ENCODE peak calls at places on chromosome 16, in ten cellular contexts. O is Peyer's patch; G is left ventricle myocardium inferior; L is A549; I is NCI-H82; Q is stimulated activated CD8-positive, alpha-beta memory T cell treated with anti-CD3 and anti-CD28 coated beads, Interleukin-12 subunit alpha, Interleukin-12 subunit beta, amount 100 ng/mL, for 1 hour; A is AG04450; F is stimulated activated CD4-positive, alpha-beta T cell treated with anti-CD3 and anti-CD28 coated beads, Interleukin-1b, Interleukin-23, amount 100 ng/mL, for 1 hour; D is midbrain; V is CD8-positive, alpha-beta memory T cell. Y is an unnamed sample.

GRCh38 chr16:2095315-2095853 is 40.3 kb downstream of the PKD1 start:
- DNase-seq in L (no peak), F (no peak), V (no peak), D (no peak), I (no peak), O (no peak), G (no peak), A (no peak), Q (no peak), Y (no peak)

GRCh38 chr16:49012961-49013726 is 268.5 kb downstream of the CBLN1 start:
- DNase-seq in A (no peak), G (peak; percentile 67), D (no peak), Q (no peak), V (no peak), L (no peak), O (no peak), I (peak; percentile 60), F (no peak), Y (no peak)

GRCh38 chr16:81928975-81929374 is 82.3 kb downstream of the SDR42E1 start:
- DNase-seq in V (no peak), D (no peak), O (no peak), L (no peak), F (no peak), I (no peak), Q (no peak), A (no peak), G (no peak), Y (no peak)

GRCh38 chr16:4322121-4323035 is 6.5 kb downstream of the GLIS2 start:
- DNase-seq in Q (no peak), A (no peak), V (no peak), I (no peak), G (no peak), O (no peak), D (no peak), L (no peak), F (no peak), Y (no peak)

GRCh38 chr16:55480228-55480655 is 1.2 kb downstream of the MMP2 start:
- DNase-seq in F (no peak), O (peak; percentile 82), I (no peak), G (peak; percentile 90), V (no peak), Q (no peak), A (peak; percentile 84), L (no peak), D (peak; percentile 16), Y (no peak)

GRCh38 chr16:56332464-56333079 is 92.8 kb downstream of the AMFR start:
- DNase-seq in A (no peak), F (no peak), O (peak; percentile 64), G (peak; percentile 60), L (peak; percentile 79), I (no peak), V (no peak), D (peak; percentile 48), Q (no peak), Y (no peak)

GRCh38 chr16:79589495-79590134 is 10.9 kb downstream of the MAF start:
- DNase-seq in Q (no peak), D (no peak), G (peak; percentile 22), O (no peak), V (no peak), A (no peak), L (no peak), F (no peak), I (no peak), Y (no peak)

GRCh38 chr16:82631701-82632685 is 5.2 kb downstream of the CDH13 start:
- DNase-seq in L (no peak), Q (no peak), G (no peak), F (no peak), V (no peak), A (no peak), I (peak; percentile 8), D (no peak), O (no peak), Y (no peak)

GRCh38 chr16:57618306-57619132 is 9.9 kb upstream of the ADGRG1 start:
- DNase-seq in L (no peak), D (no peak), V (no peak), O (peak; percentile 18), G (no peak), Q (no peak), A (no peak), I (no peak), F (no peak), Y (no peak)

GRCh38 chr16:3458278-3458851 is 14.9 kb downstream of the NAA60 start:
- DNase-seq in Q (no peak), V (no peak), F (no peak), D (peak; percentile 22), O (no peak), G (no peak), I (peak; percentile 46), L (no peak), A (no peak), Y (no peak)

GRCh38 chr16:75460441-75460840 is 4.0 kb downstream of the TMEM170A start:
- DNase-seq in Q (no peak), G (no peak), D (no peak), L (no peak), O (no peak), F (no peak), V (no peak), I (peak; percentile 37), A (no peak), Y (no peak)

GRCh38 chr16:12815361-12815760 is 11.7 kb upstream of the CPPED1 start:
- DNase-seq in V (no peak), L (no peak), F (no peak), I (no peak), G (no peak), Q (no peak), O (no peak), D (peak; percentile 42), A (no peak), Y (no peak)

GRCh38 chr16:29804455-29805231 is 1.7 kb upstream of the MAZ start:
- DNase-seq in I (peak; percentile 74), O (peak; percentile 61), A (no peak), F (no peak), D (peak; percentile 38), V (no peak), G (peak; percentile 67), Q (no peak), L (no peak), Y (no peak)

GRCh38 chr16:10678655-10679054 is 16.1 kb downstream of the TEKT5 start:
- DNase-seq in L (no peak), Q (no peak), F (no peak), D (no peak), A (no peak), V (no peak), O (no peak), I (peak; percentile 97), G (no peak), Y (no peak)

GRCh38 chr16:27430923-27431484 is 29.0 kb downstream of the IL21R start:
- DNase-seq in D (no peak), G (no peak), L (no peak), O (peak; percentile 45), V (no peak), A (no peak), Q (no peak), I (no peak), F (no peak), Y (peak; percentile 66)

GRCh38 chr16:57817680-57818079 is 15.4 kb upstream of the KIFC3 start:
- DNase-seq in G (no peak), F (no peak), A (no peak), O (no peak), Q (no peak), L (no peak), I (no peak), D (no peak), V (no peak), Y (no peak)

GRCh38 chr16:74035816-74036215 is 260.8 kb upstream of the PSMD7 start:
- DNase-seq in F (no peak), Q (no peak), D (no peak), L (peak; percentile 17), O (no peak), A (no peak), V (no peak), G (no peak), I (peak; percentile 57), Y (no peak)

GRCh38 chr16:82263456-82264159 is 93.6 kb upstream of the MPHOSPH6 start:
- DNase-seq in D (peak; percentile 74), O (peak; percentile 75), G (peak; percentile 22), Q (peak; percentile 40), L (peak; percentile 51), V (peak; percentile 27), I (peak; percentile 72), F (peak; percentile 15), A (peak; percentile 2), Y (peak; percentile 47)

GRCh38 chr16:14409563-14409962 is 220.5 kb downstream of the PARN start:
- DNase-seq in G (no peak), O (peak; percentile 59), V (no peak), D (no peak), Q (no peak), F (no peak), L (no peak), I (no peak), A (peak; percentile 86), Y (no peak)

GRCh38 chr16:56800355-56800754 is 64.7 kb upstream of the SLC12A3 start:
- DNase-seq in A (no peak), O (no peak), V (no peak), D (no peak), L (no peak), G (no peak), Q (no peak), I (peak; percentile 15), F (no peak), Y (no peak)

GRCh38 chr16:89393731-89394406 is 96.5 kb downstream of the ANKRD11 start:
- DNase-seq in I (no peak), F (no peak), Q (no peak), A (no peak), G (peak; percentile 76), O (no peak), V (no peak), D (no peak), L (no peak), Y (no peak)

GRCh38 chr16:83449861-83450260 is 357.9 kb upstream of the HSBP1 start:
- DNase-seq in I (no peak), F (no peak), A (no peak), O (no peak), L (no peak), V (no peak), G (no peak), Q (no peak), D (no peak), Y (no peak)

GRCh38 chr16:89586853-89587252 is 11.3 kb downstream of the CPNE7 start:
- DNase-seq in F (no peak), Q (no peak), I (no peak), V (no peak), D (no peak), A (no peak), G (no peak), O (no peak), L (no peak), Y (no peak)

GRCh38 chr16:83967838-83968482 is at the start of gene NECAB2:
- DNase-seq in O (no peak), L (peak; percentile 41), F (no peak), V (no peak), D (peak; percentile 24), Q (no peak), G (peak; percentile 62), A (no peak), I (peak; percentile 56), Y (no peak)

GRCh38 chr16:15523092-15523541 is 88.7 kb downstream of the BMERB1 start:
- DNase-seq in I (no peak), F (no peak), Q (no peak), A (no peak), D (peak; percentile 64), O (peak; percentile 73), V (no peak), G (peak; percentile 19), L (no peak), Y (no peak)

GRCh38 chr16:8621572-8622314 is at the start of gene METTL22:
- DNase-seq in V (peak; percentile 92), D (peak; percentile 86), L (peak; percentile 89), F (peak; percentile 90), Q (peak; percentile 86), G (peak; percentile 92), O (peak; percentile 95), I (peak; percentile 93), A (peak; percentile 56), Y (peak; percentile 42)

GRCh38 chr16:56776562-56776961 is 46.6 kb downstream of the NUP93 start:
- DNase-seq in F (no peak), A (no peak), Q (no peak), V (no peak), O (no peak), I (no peak), G (peak; percentile 17), D (no peak), L (no peak), Y (no peak)

GRCh38 chr16:89300311-89300975 is 82.9 kb downstream of the ZNF778 start:
- DNase-seq in I (no peak), F (no peak), D (no peak), V (no peak), Q (no peak), O (no peak), A (peak; percentile 27), L (no peak), G (peak; percentile 54), Y (no peak)

Y was measured in KG1.